ENCODE peak calls at places on chromosomes 3 and 15, in seven cellular contexts. I is left ventricle myocardium inferior, B is fibroblast of lung, F is tibial nerve, P is HCT116, G is transverse colon, K is RWPE2. Q is an unnamed sample.

GRCh38 chr15:59524331-59524731 is 86.3 kb downstream of the FAM81A start:
- DNase-seq in I (no peak), B (no peak), F (no peak), P (no peak), G (no peak), K (no peak), Q (no peak)

GRCh38 chr3:197001106-197001971 is 28.3 kb downstream of the MELTF start:
- DNase-seq in I (peak), B (no peak), F (no peak), P (no peak), G (no peak), K (no peak), Q (peak)

GRCh38 chr3:150309557-150309956 is 98.5 kb upstream of the TSC22D2 start:
- DNase-seq in I (no peak), B (peak), F (no peak), P (no peak), G (no peak), K (no peak), Q (no peak)

GRCh38 chr3:184315871-184316661 is 1.7 kb downstream of the EIF4G1 start:
- DNase-seq in I (no peak), B (peak), F (no peak), P (no peak), G (no peak), K (no peak), Q (no peak)

GRCh38 chr15:38253448-38253847 is 812 bp downstream of the SPRED1 start:
- DNase-seq in I (no peak), B (peak), F (no peak), P (peak), G (peak), K (no peak), Q (no peak)

GRCh38 chr3:53821631-53822068 is 24.6 kb downstream of the CHDH start:
- DNase-seq in I (no peak), B (peak), F (no peak), P (no peak), G (no peak), K (no peak), Q (peak)

GRCh38 chr3:40477671-40478070 is 749 bp downstream of the ZNF619 start:
- DNase-seq in I (no peak), B (no peak), F (no peak), P (no peak), G (no peak), K (no peak), Q (no peak)

GRCh38 chr3:31960793-31961431 is 20.1 kb downstream of the OSBPL10 start:
- DNase-seq in I (no peak), B (peak), F (no peak), P (peak), G (no peak), K (no peak), Q (no peak)

GRCh38 chr3:133130168-133130567 is 92.0 kb downstream of the TMEM108 start:
- DNase-seq in I (no peak), B (peak), F (no peak), P (no peak), G (no peak), K (no peak), Q (no peak)

GRCh38 chr3:193813506-193813850 is 220.5 kb downstream of the OPA1 start:
- DNase-seq in I (no peak), B (no peak), F (no peak), P (no peak), G (no peak), K (no peak), Q (no peak)
- H3K27ac ChIP-seq in I (no peak), B (no peak), F (no peak), P (no peak), G (no peak), K (no peak), Q (no peak)

DNA sequence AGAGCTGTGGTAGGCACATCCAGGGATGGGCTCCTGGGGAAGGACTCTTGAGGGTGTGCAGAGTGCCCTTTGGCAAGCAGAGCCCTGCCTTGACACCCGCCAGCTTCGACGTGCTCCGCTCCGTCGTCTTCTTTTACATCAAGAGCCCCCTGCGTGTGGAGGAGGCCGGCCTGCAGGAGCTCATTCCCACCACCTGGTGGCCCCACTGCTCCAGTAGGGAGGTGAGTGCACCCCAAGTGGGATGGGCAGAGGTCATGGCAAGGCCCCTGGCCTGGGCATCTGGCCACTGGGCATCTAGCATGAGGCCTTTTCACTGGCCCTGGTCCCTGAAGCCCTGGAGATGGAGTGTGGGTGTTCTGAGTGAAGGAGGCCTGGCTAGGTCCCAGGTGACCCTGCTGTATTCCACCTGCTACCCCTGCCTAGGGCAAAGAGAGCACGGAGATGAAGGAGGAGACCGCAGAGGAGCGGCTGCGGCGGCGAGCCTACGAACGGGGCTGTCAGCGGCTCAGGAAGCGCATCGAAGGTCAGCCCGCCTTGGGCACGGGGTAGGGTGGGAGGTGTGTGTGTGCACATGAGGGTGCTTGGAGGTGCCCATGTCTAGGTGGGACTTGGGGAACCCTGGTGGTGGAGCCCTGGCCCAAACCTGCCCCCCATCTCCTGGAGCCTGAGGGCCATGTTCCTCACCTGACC is 12.2 kb downstream of the RNF123 start:
- DNase-seq in I (no peak), B (no peak), F (no peak), P (no peak), G (no peak), K (no peak), Q (no peak)
- TF ChIP-seq CTCF in I (peak), B (peak), F (peak), P (peak), G (peak), K (no peak), Q (peak)

GRCh38 chr15:96353378-96353930 is 23.0 kb downstream of the NR2F2 start:
- DNase-seq in I (no peak), B (no peak), F (no peak), P (no peak), G (no peak), K (no peak), Q (no peak)
- H3K4me3 ChIP-seq in I (peak), B (peak), F (peak), P (no peak), G (peak), K (no peak), Q (peak)

GRCh38 chr15:68816158-68816557 is 4.5 kb downstream of the ANP32A start:
- DNase-seq in I (no peak), B (no peak), F (no peak), P (no peak), G (no peak), K (no peak), Q (no peak)

GRCh38 chr15:68815598-68815997 is 5.1 kb downstream of the ANP32A start:
- DNase-seq in I (no peak), B (peak), F (no peak), P (no peak), G (no peak), K (no peak), Q (no peak)

GRCh38 chr15:68812069-68812468 is 8.6 kb downstream of the ANP32A start:
- DNase-seq in I (no peak), B (no peak), F (no peak), P (no peak), G (no peak), K (no peak), Q (no peak)

GRCh38 chr15:68814596-68814995 is 6.1 kb downstream of the ANP32A start:
- DNase-seq in I (no peak), B (no peak), F (no peak), P (no peak), G (no peak), K (no peak), Q (no peak)

DNA sequence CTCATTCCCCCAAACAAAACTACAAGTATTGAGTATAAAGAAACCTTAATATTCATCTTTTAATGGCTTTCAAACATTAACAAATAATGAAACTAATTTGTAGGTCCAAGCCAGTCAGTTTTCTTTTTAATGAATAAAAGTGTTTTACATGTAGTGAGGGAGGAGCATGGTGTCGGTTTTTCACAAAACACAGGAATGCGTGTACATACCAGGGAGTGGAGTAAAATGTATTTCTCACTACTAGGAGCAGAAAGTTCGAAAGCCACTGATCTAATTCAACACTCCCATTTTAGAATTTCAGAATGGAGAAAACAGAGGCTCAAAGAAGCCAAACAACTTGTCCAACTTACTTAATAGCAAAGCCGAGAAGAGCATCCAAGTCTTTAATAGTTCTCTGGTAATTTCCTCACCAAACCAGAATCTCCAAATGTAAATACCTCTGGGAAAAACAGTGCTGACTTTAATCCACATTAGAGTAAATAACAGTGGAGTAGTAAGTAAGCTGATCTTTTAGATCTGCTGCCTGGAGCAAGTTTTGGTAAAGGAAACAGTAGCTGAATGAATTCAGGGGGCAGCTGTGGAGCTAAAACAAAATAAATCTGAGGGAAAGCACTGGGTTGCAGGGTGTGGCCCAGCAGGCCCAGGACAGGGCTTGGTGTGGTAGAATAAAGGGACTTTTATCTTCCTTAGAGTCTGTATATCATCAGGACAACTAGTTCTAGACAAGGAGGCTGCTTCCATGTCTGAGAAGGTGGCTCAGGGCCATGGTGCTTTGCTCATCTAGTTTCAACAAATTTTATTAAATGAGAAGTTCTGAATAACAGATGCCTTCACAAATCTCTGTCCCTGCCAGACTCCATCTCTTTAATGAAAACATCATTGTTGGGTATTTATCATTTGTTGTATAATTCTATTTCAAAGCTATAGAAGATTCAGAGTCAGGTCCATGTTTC is 7.8 kb downstream of the ANP32A start:
- DNase-seq in I (peak), B (peak), F (no peak), P (no peak), G (peak), K (no peak), Q (no peak)
- H3K27ac ChIP-seq in I (peak), B (no peak), F (peak), P (no peak), G (peak), K (peak), Q (no peak)

Q was measured in dorsolateral prefrontal cortex.